ENCODE peak calls at places on chromosome 15, in eight cellular contexts. E, O, R, C, D, V, A and U are unnamed samples.

GRCh38 chr15:95295905-95296618 is 1034.4 kb upstream of the NR2F2 start:
- DNase-seq in E (no peak), O (no peak), R (no peak), C (no peak), D (peak; percentile 5), V (no peak), A (no peak), U (no peak)

GRCh38 chr15:90086868-90087268 is 15.4 kb downstream of the IDH2 start:
- DNase-seq in E (peak; percentile 59), O (peak; percentile 67), R (peak; percentile 57), C (no peak), D (peak; percentile 63), V (peak; percentile 68), A (peak; percentile 77), U (peak; percentile 69)

GRCh38 chr15:70976856-70977255 is 84.2 kb downstream of the LRRC49 start:
- DNase-seq in E (no peak), O (no peak), R (no peak), C (no peak), D (peak; percentile 74), V (peak; percentile 45), A (no peak), U (no peak)

GRCh38 chr15:67852433-67852832 is 12.6 kb upstream of the RNU6-1 start:
- DNase-seq in E (no peak), O (no peak), R (no peak), C (no peak), D (no peak), V (no peak), A (no peak), U (no peak)

GRCh38 chr15:98754283-98755022 is 106.1 kb downstream of the IGF1R start:
- DNase-seq in E (peak; percentile 74), O (peak; percentile 59), R (no peak), C (no peak), D (peak; percentile 59), V (no peak), A (no peak), U (no peak)

GRCh38 chr15:80308002-80308401 is 56.0 kb upstream of the CTXND1 start:
- DNase-seq in E (peak; percentile 13), O (peak; percentile 77), R (no peak), C (no peak), D (no peak), V (no peak), A (no peak), U (peak; percentile 2)

GRCh38 chr15:85615930-85616329 is 178.8 kb downstream of the KLHL25 start:
- DNase-seq in E (peak; percentile 60), O (peak; percentile 75), R (peak; percentile 56), C (peak; percentile 26), D (peak; percentile 61), V (peak; percentile 38), A (peak; percentile 41), U (peak; percentile 51)

GRCh38 chr15:86711476-86711875 is 631.8 kb downstream of the AGBL1 start:
- DNase-seq in E (no peak), O (no peak), R (no peak), C (no peak), D (no peak), V (no peak), A (no peak), U (no peak)

GRCh38 chr15:58981808-58982475 is 5.5 kb upstream of the RNF111 start:
- DNase-seq in E (no peak), O (no peak), R (peak; percentile 76), C (no peak), D (no peak), V (no peak), A (no peak), U (peak; percentile 27)

GRCh38 chr15:98131924-98132323 is 171.4 kb downstream of the ARRDC4 start:
- DNase-seq in E (no peak), O (no peak), R (no peak), C (peak; percentile 29), D (no peak), V (no peak), A (no peak), U (no peak)

GRCh38 chr15:42371125-42371524 is 11.8 kb downstream of the CAPN3 start:
- DNase-seq in E (no peak), O (peak; percentile 33), R (no peak), C (no peak), D (peak; percentile 57), V (peak; percentile 69), A (no peak), U (peak; percentile 34)

GRCh38 chr15:64825081-64825430 is 391 bp downstream of the PIF1 start:
- DNase-seq in E (no peak), O (no peak), R (peak; percentile 35), C (no peak), D (peak; percentile 40), V (no peak), A (peak; percentile 45), U (peak; percentile 46)

GRCh38 chr15:72354496-72354895 is 21.3 kb downstream of the HEXA start:
- DNase-seq in E (no peak), O (no peak), R (no peak), C (no peak), D (no peak), V (no peak), A (no peak), U (no peak)

GRCh38 chr15:88376574-88377174 is 90.5 kb downstream of the MRPL46 start:
- DNase-seq in E (no peak), O (no peak), R (no peak), C (no peak), D (peak; percentile 89), V (no peak), A (no peak), U (no peak)

GRCh38 chr15:71239592-71240364 is 124.5 kb downstream of the THSD4 start:
- DNase-seq in E (no peak), O (no peak), R (no peak), C (peak; percentile 40), D (no peak), V (no peak), A (no peak), U (no peak)

DNA sequence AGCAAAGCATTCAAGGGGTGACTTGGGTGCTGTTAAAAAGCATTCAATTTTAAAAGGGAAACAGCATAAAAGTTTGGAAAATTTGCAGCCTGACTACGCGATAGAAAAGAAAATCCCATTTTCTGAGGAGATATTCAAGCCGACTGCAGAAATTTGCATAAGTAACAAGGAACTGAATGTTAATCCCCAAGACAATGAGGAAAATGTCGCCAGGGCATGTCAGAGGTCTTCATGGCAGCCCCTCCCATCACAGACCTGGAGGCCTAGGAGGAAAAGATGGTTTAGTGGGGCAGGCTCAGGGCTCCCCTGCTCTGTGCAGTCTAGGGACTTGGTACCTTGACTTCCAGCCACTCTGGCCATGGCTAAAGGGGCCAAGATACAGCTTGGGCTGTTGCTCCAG is 93.1 kb downstream of the ISL2 start:
- DNase-seq in E (peak; percentile 48), O (no peak), R (no peak), C (no peak), D (no peak), V (no peak), A (no peak), U (no peak)
- TF ChIP-seq EZH2phosphoT487 in E (no peak), O (no peak), R (no peak), C (no peak), D (no peak), V (no peak), A (no peak), U (no peak)

DNA sequence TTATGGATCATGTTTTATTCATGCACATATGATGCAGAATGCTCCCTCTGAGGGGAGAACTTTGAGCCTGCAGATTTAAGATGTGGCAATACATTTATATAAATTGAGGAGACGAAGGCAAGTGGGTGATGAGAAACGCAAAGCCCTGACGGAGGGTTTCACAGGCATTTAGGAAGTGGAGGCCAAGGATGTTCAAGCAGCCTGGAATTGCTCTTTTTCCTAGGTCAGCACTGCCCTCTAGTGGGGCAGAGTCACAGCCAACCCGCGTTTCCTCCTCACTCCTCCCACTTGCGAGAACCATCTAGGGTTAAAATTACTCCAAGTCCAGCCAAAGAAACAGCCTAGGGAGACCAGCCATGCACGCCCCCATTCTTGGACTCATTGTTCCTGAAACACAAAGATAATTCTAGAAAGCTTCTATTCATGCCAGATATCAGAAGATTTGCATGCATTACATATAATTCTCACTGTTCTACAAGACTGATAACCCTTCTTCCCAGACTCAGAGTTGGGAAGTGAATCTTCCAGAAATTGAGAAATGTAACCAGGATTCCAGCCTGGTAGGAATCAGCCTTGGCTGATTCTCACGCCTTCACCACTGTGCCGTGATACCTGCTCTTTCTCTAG is 228.8 kb downstream of the SLCO3A1 start:
- DNase-seq in E (peak; percentile 82), O (peak; percentile 92), R (peak; percentile 42), C (peak; percentile 77), D (peak; percentile 80), V (peak; percentile 73), A (peak; percentile 71), U (peak; percentile 59)
- TF ChIP-seq EZH2phosphoT487 in E (no peak), O (no peak), R (no peak), C (no peak), D (no peak), V (no peak), A (no peak), U (no peak)

DNA sequence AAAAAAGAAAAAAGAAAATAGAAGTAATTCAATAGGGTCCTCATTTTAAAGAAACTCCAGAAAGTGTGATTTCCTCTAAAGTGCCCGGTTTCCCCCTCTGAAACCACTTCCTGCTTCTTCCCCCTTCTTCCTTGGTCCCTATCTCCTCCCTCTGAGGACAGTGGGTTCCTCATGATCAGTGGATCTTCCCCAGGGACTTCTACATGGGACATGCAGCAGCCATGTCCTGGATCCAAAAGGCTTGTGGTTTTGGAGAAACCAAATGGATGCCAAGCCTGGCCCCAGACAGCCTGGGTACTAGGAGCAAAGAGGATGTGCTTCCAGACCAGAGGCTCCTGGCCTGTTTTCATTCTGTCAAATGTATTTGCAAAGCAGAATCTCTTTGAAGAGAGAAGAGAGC is 26.6 kb upstream of the SMAD6 start:
- DNase-seq in E (no peak), O (no peak), R (no peak), C (no peak), D (no peak), V (no peak), A (no peak), U (no peak)
- TF ChIP-seq EZH2phosphoT487 in E (no peak), O (no peak), R (no peak), C (no peak), D (no peak), V (no peak), A (no peak), U (no peak)

GRCh38 chr15:96463376-96463775 is 132.9 kb downstream of the NR2F2 start:
- DNase-seq in E (no peak), O (no peak), R (no peak), C (no peak), D (no peak), V (no peak), A (no peak), U (no peak)

GRCh38 chr15:96466548-96466947 is 136.0 kb downstream of the NR2F2 start:
- DNase-seq in E (no peak), O (no peak), R (no peak), C (no peak), D (no peak), V (no peak), A (no peak), U (no peak)

GRCh38 chr15:96457852-96458251 is 127.4 kb downstream of the NR2F2 start:
- DNase-seq in E (no peak), O (no peak), R (no peak), C (no peak), D (no peak), V (no peak), A (no peak), U (no peak)

GRCh38 chr15:96460106-96460505 is 129.6 kb downstream of the NR2F2 start:
- DNase-seq in E (no peak), O (no peak), R (no peak), C (no peak), D (no peak), V (no peak), A (no peak), U (no peak)

DNA sequence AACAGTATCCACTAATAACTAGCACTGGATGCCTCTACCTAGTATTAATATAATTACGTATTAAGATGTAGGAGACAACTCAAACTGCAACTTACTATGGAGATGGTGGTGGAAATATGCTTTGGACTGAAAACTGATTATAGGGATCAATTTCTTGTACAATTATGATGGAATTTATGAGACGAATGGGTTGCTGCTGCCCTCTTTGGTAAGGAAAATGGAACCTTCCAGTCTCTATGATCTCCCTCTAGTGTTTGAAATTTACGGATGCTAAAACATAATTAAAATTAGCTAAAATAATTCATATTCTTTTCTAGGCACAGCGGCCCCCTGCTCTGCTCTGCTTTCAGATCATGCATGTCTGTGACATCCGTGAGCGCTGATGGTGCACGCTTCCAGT is 132.3 kb downstream of the NR2F2 start:
- DNase-seq in E (no peak), O (no peak), R (no peak), C (no peak), D (peak; percentile 39), V (peak; percentile 21), A (no peak), U (no peak)
- TF ChIP-seq EZH2phosphoT487 in E (no peak), O (no peak), R (no peak), C (no peak), D (no peak), V (no peak), A (no peak), U (no peak)